ENCODE peak calls at places on chromosome 1, in six cellular contexts. J, K, C, X, N and M are unnamed samples.

GRCh38 chr1:78619803-78620579 is at the start of gene IFI44L:
- DNase-seq in K (no peak), C (peak), J (peak), N (peak), X (no peak), M (no peak)

GRCh38 chr1:224623310-224623714 is 7.2 kb downstream of the CNIH3 start:
- DNase-seq in X (no peak), N (no peak), J (no peak), C (no peak), K (peak), M (no peak)

GRCh38 chr1:14598498-14599172 is at the start of gene KAZN:
- DNase-seq in X (peak), C (no peak), J (no peak), N (peak), K (no peak), M (no peak)

GRCh38 chr1:47406966-47407365 is 9.1 kb upstream of the FOXE3 start:
- DNase-seq in K (no peak), J (no peak), X (no peak), C (no peak), N (no peak), M (no peak)

GRCh38 chr1:196873385-196873784 is 14.5 kb upstream of the CFHR4 start:
- DNase-seq in X (no peak), N (no peak), C (no peak), J (no peak), K (no peak), M (no peak)

GRCh38 chr1:102550729-102551384 is 554.1 kb upstream of the OLFM3 start:
- DNase-seq in N (no peak), X (no peak), C (no peak), K (no peak), J (peak), M (peak)

GRCh38 chr1:41017141-41018024 is 4.1 kb downstream of the SLFNL1 start:
- DNase-seq in J (no peak), X (no peak), K (no peak), N (no peak), C (no peak), M (no peak)

GRCh38 chr1:175192630-175193338 is at the start of gene KIAA0040:
- DNase-seq in N (peak), C (peak), K (peak), X (peak), J (peak), M (peak)

GRCh38 chr1:89894210-89894668 is 73.4 kb downstream of the LRRC8D start:
- DNase-seq in J (no peak), C (no peak), N (no peak), X (no peak), K (no peak), M (no peak)

GRCh38 chr1:243230914-243231313 is 24.2 kb downstream of the CEP170 start:
- DNase-seq in C (no peak), X (peak), N (no peak), K (no peak), J (no peak), M (peak)

GRCh38 chr1:153649867-153650235 is 8.7 kb upstream of the SNAPIN start:
- DNase-seq in J (peak), N (peak), X (peak), C (no peak), K (no peak), M (no peak)

GRCh38 chr1:248828845-248829244 is 3.1 kb upstream of the SH3BP5L start:
- DNase-seq in N (no peak), J (no peak), X (no peak), C (no peak), K (peak), M (no peak)

GRCh38 chr1:11434506-11434905 is 44.4 kb upstream of the DISP3 start:
- DNase-seq in X (peak), J (no peak), C (no peak), K (no peak), N (no peak), M (peak)

GRCh38 chr1:103162360-103162759 is 54.0 kb upstream of the COL11A1 start:
- DNase-seq in C (no peak), K (no peak), X (no peak), J (no peak), N (no peak), M (no peak)

GRCh38 chr1:231965615-231966014 is 339.0 kb downstream of the DISC1 start:
- DNase-seq in X (no peak), C (no peak), N (no peak), J (no peak), K (no peak), M (no peak)

GRCh38 chr1:145887631-145888030 is 2.0 kb upstream of the ANKRD35 start:
- DNase-seq in X (no peak), N (no peak), K (no peak), C (no peak), J (no peak), M (no peak)

GRCh38 chr1:61844006-61844405 is 101.7 kb downstream of the PATJ start:
- DNase-seq in J (no peak), N (no peak), K (no peak), C (no peak), X (no peak), M (no peak)

GRCh38 chr1:55447488-55447887 is 232.3 kb upstream of the USP24 start:
- DNase-seq in K (no peak), J (no peak), N (no peak), X (no peak), C (no peak), M (no peak)